ENCODE peak calls at places on chromosomes 3 and 15, in four cellular contexts. One of them, this sample, is unnamed.

GRCh38 chr15:92011611-92012367 is 158.3 kb downstream of the SLCO3A1 start:
- DNase-seq in H1: peak
- DNase-seq in GM12878: no peak
- DNase-seq in HepG2: no peak
- DNase-seq in this sample: no peak

GRCh38 chr3:138625707-138626365 is 17.3 kb downstream of the FAIM start:
- DNase-seq in H1: no peak
- DNase-seq in GM12878: peak
- DNase-seq in HepG2: no peak
- DNase-seq in this sample: no peak

GRCh38 chr3:187640823-187641135 is 29.4 kb downstream of the SST start:
- DNase-seq in GM12878: no peak
- DNase-seq in HepG2: no peak
- DNase-seq in H1: no peak
- DNase-seq in this sample: no peak

GRCh38 chr3:45362768-45363167 is 25.6 kb upstream of the LARS2 start:
- DNase-seq in HepG2: no peak
- DNase-seq in H1: no peak
- DNase-seq in GM12878: no peak
- DNase-seq in this sample: no peak

GRCh38 chr3:14485981-14486380 is 54.2 kb downstream of the GRIP2 start:
- DNase-seq in H1: no peak
- DNase-seq in HepG2: no peak
- DNase-seq in GM12878: no peak
- DNase-seq in this sample: no peak

GRCh38 chr15:80931721-80932609 is 57.7 kb downstream of the MESD start:
- DNase-seq in GM12878: no peak
- DNase-seq in H1: no peak
- DNase-seq in HepG2: no peak
- DNase-seq in this sample: no peak

GRCh38 chr15:75842722-75843617 is at the start of gene UBE2Q2:
- DNase-seq in HepG2: peak
- DNase-seq in H1: no peak
- DNase-seq in GM12878: no peak
- DNase-seq in this sample: peak

GRCh38 chr3:173501941-173502489 is 104.5 kb downstream of the NLGN1 start:
- DNase-seq in H1: no peak
- DNase-seq in HepG2: no peak
- DNase-seq in GM12878: no peak
- DNase-seq in this sample: no peak

GRCh38 chr3:131142580-131142979 is 115.9 kb downstream of the NEK11 start:
- DNase-seq in HepG2: no peak
- DNase-seq in GM12878: no peak
- DNase-seq in H1: no peak
- DNase-seq in this sample: no peak

GRCh38 chr3:13023251-13024055 is 49.8 kb downstream of the IQSEC1 start:
- DNase-seq in H1: no peak
- DNase-seq in GM12878: no peak
- DNase-seq in HepG2: no peak
- DNase-seq in this sample: no peak

GRCh38 chr15:71747128-71748083 is 62.9 kb upstream of the NR2E3 start:
- DNase-seq in HepG2: peak
- DNase-seq in H1: no peak
- DNase-seq in GM12878: no peak
- DNase-seq in this sample: peak

GRCh38 chr3:45026957-45027356 is 854 bp downstream of the CLEC3B start:
- DNase-seq in GM12878: no peak
- DNase-seq in H1: no peak
- DNase-seq in HepG2: peak
- DNase-seq in this sample: no peak

GRCh38 chr3:50436063-50436674 is 67.3 kb downstream of the CACNA2D2 start:
- DNase-seq in H1: peak
- DNase-seq in HepG2: peak
- DNase-seq in GM12878: no peak
- DNase-seq in this sample: peak

GRCh38 chr3:86051058-86051457 is 939.9 kb downstream of the VGLL3 start:
- DNase-seq in GM12878: no peak
- DNase-seq in H1: no peak
- DNase-seq in HepG2: peak
- DNase-seq in this sample: no peak

GRCh38 chr3:73024836-73025235 is 28.2 kb downstream of the PPP4R2 start:
- DNase-seq in GM12878: no peak
- DNase-seq in H1: no peak
- DNase-seq in HepG2: no peak
- DNase-seq in this sample: peak

GRCh38 chr15:73697033-73697467 is 12.9 kb downstream of the CD276 start:
- DNase-seq in HepG2: no peak
- DNase-seq in H1: no peak
- DNase-seq in GM12878: peak
- DNase-seq in this sample: no peak

GRCh38 chr15:65095747-65096104 is 19.2 kb downstream of the KBTBD13 start:
- DNase-seq in H1: no peak
- DNase-seq in GM12878: no peak
- DNase-seq in HepG2: no peak
- DNase-seq in this sample: no peak

GRCh38 chr3:139343895-139344856 is at the start of gene MRPS22:
- DNase-seq in HepG2: peak
- DNase-seq in H1: peak
- DNase-seq in GM12878: peak
- DNase-seq in this sample: peak

GRCh38 chr3:45795882-45796765 is at the start of gene SLC6A20:
- DNase-seq in HepG2: no peak
- DNase-seq in GM12878: no peak
- DNase-seq in H1: no peak
- DNase-seq in this sample: no peak

GRCh38 chr15:100769043-100769974 is 110.3 kb upstream of the ALDH1A3 start:
- DNase-seq in H1: no peak
- DNase-seq in GM12878: no peak
- DNase-seq in HepG2: no peak
- DNase-seq in this sample: no peak

GRCh38 chr3:24521306-24522154 is 26.9 kb upstream of the THRB start:
- DNase-seq in HepG2: peak
- DNase-seq in H1: no peak
- DNase-seq in GM12878: no peak
- DNase-seq in this sample: peak

GRCh38 chr3:192570757-192571156 is 156.6 kb downstream of the FGF12 start:
- DNase-seq in H1: no peak
- DNase-seq in GM12878: no peak
- DNase-seq in HepG2: no peak
- DNase-seq in this sample: peak

GRCh38 chr3:31900583-31900982 is 80.5 kb downstream of the OSBPL10 start:
- DNase-seq in GM12878: no peak
- DNase-seq in HepG2: no peak
- DNase-seq in H1: no peak
- DNase-seq in this sample: no peak

DNA sequence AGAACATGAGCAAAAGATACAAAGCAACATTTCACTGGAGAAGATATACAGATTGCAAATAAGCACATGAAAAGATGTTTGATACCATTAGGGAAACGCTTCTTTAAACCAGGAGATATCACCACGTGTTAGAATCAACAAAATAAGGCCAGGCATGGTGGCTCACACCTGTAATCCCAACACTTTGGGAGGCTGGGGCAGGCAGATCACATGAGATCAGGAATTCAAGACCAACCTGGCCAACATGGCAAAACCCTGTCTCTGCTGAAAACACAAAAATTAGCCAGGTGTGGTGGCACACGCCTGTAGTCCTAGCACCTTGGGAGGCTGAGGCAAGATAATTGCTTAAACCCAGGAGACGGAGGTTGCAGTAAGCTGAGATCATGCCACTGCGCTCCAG is 20.5 kb upstream of the MUC20 start:
- DNase-seq in GM12878: no peak
- DNase-seq in HepG2: no peak
- DNase-seq in H1: no peak
- DNase-seq in this sample: no peak
- TF ChIP-seq JUND in GM12878: no peak
- TF ChIP-seq JUND in HepG2: no peak
- TF ChIP-seq JUND in H1: no peak
- TF ChIP-seq JUND in this sample: no peak

GRCh38 chr15:96115642-96116041 is 214.9 kb upstream of the NR2F2 start:
- DNase-seq in GM12878: no peak
- DNase-seq in HepG2: no peak
- DNase-seq in H1: no peak
- DNase-seq in this sample: no peak
- TF ChIP-seq JUND in GM12878: no peak
- TF ChIP-seq JUND in HepG2: no peak
- TF ChIP-seq JUND in H1: no peak
- TF ChIP-seq JUND in this sample: no peak

DNA sequence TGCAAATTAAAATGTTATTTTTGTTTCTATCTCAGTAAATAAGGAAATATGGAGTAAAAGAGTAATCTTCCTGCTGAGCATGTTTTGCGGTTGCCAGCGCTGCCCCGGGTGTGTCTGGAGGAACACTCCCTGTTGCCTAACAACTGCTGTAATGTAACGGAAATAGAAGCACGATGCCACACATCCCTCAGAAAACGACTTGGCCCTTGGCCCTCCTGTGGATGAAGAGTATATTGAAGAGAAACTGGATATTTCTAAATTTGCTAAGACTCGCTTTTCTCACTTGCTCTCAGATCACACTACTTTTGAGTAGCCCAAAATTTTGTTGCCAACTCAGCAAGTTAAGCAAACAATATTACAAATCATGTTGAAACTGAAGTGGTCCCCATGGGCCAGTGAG is 18.9 kb downstream of the CX3CR1 start:
- DNase-seq in GM12878: peak
- DNase-seq in H1: no peak
- DNase-seq in HepG2: peak
- DNase-seq in this sample: peak
- TF ChIP-seq JUND in GM12878: no peak
- TF ChIP-seq JUND in H1: no peak
- TF ChIP-seq JUND in HepG2: no peak
- TF ChIP-seq JUND in this sample: no peak

GRCh38 chr3:170572665-170573253 is 13.1 kb downstream of the SLC7A14 start:
- DNase-seq in H1: no peak
- DNase-seq in HepG2: no peak
- DNase-seq in GM12878: peak
- DNase-seq in this sample: no peak
- TF ChIP-seq JUND in H1: no peak
- TF ChIP-seq JUND in HepG2: no peak
- TF ChIP-seq JUND in GM12878: no peak
- TF ChIP-seq JUND in this sample: no peak

GRCh38 chr3:48952510-48953118 is 34.0 kb downstream of the ARIH2 start:
- DNase-seq in H1: peak
- DNase-seq in GM12878: no peak
- DNase-seq in HepG2: peak
- DNase-seq in this sample: no peak
- TF ChIP-seq JUND in H1: no peak
- TF ChIP-seq JUND in GM12878: no peak
- TF ChIP-seq JUND in HepG2: no peak
- TF ChIP-seq JUND in this sample: no peak

DNA sequence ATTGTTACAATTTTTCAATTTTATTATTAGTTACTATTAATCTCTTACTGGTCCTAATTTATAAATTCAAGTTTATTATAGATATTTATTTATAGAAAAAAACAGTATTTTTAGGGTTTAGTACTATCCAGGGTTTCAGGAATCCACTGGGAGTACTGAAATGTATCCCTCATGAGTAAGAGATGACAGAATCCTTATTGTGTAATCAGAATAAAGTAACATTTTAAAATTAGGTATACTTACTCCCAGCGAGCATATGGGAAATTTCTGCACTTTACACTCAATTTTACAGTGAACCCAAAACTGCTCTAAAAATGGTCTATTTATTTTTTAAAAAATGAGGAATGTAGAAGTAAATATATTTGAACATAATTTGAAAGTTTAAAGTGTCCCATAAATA is 202.7 kb downstream of the CGGBP1 start:
- DNase-seq in HepG2: no peak
- DNase-seq in H1: no peak
- DNase-seq in GM12878: no peak
- DNase-seq in this sample: no peak
- TF ChIP-seq JUND in HepG2: no peak
- TF ChIP-seq JUND in H1: no peak
- TF ChIP-seq JUND in GM12878: no peak
- TF ChIP-seq JUND in this sample: no peak

This sample was measured in T47D.